ENCODE peak calls at places on chromosomes 6 and 20, in eight cellular contexts. N, Z, O, M, X, W, E and K are unnamed samples.

GRCh38 chr20:23205656-23206055 is 119.5 kb upstream of the CD93 start:
- DNase-seq in N (no peak), Z (no peak), O (no peak), M (no peak), X (no peak), W (peak), E (peak), K (peak)

GRCh38 chr6:71733970-71734899 is 152.1 kb upstream of the RIMS1 start:
- DNase-seq in N (no peak), Z (no peak), O (no peak), M (no peak), X (no peak), W (peak), E (no peak), K (no peak)

GRCh38 chr20:10922941-10923340 is 249.1 kb upstream of the JAG1 start:
- DNase-seq in N (peak), Z (no peak), O (no peak), M (peak), X (no peak), W (peak), E (peak), K (no peak)

GRCh38 chr6:9527679-9528286 is 887.1 kb downstream of the TFAP2A start:
- DNase-seq in N (no peak), Z (no peak), O (no peak), M (peak), X (no peak), W (no peak), E (no peak), K (no peak)

GRCh38 chr6:32553037-32553742 is 23.1 kb upstream of the HLA-DRB5 start:
- DNase-seq in N (no peak), Z (no peak), O (no peak), M (peak), X (no peak), W (no peak), E (no peak), K (no peak)

GRCh38 chr6:42279966-42280629 is 62.4 kb upstream of the MRPS10 start:
- DNase-seq in N (no peak), Z (no peak), O (no peak), M (no peak), X (no peak), W (peak), E (no peak), K (no peak)

GRCh38 chr6:56551409-56552120 is 91.1 kb downstream of the DST start:
- DNase-seq in N (no peak), Z (no peak), O (no peak), M (peak), X (no peak), W (no peak), E (no peak), K (no peak)

GRCh38 chr6:140319209-140319608 is 944.8 kb upstream of the CITED2 start:
- DNase-seq in N (peak), Z (no peak), O (no peak), M (peak), X (no peak), W (peak), E (peak), K (no peak)

GRCh38 chr20:20780127-20780822 is 67.8 kb upstream of the RALGAPA2 start:
- DNase-seq in N (peak), Z (no peak), O (peak), M (peak), X (no peak), W (no peak), E (no peak), K (peak)

GRCh38 chr6:157151989-157152388 is 171.3 kb downstream of the TMEM242 start:
- DNase-seq in N (no peak), Z (no peak), O (no peak), M (no peak), X (no peak), W (peak), E (peak), K (no peak)

GRCh38 chr6:166720859-166721258 is 93.8 kb upstream of the RPS6KA2 start:
- DNase-seq in N (no peak), Z (no peak), O (no peak), M (no peak), X (no peak), W (no peak), E (no peak), K (no peak)

GRCh38 chr20:32482251-32483220 is 102.6 kb downstream of the NOL4L start:
- DNase-seq in N (no peak), Z (peak), O (no peak), M (peak), X (no peak), W (peak), E (no peak), K (no peak)

GRCh38 chr6:83442752-83443151 is 11.9 kb upstream of the ME1 start:
- DNase-seq in N (no peak), Z (no peak), O (no peak), M (peak), X (no peak), W (peak), E (no peak), K (no peak)